ENCODE peak calls at places on chromosomes 13 and 19, in four cellular contexts. R is GDM1, I is dermis blood vessel endothelial cell, V is T-helper 2 cell. F is an unnamed sample.

GRCh38 chr13:28552288-28552687 is 57.4 kb upstream of the FLT1 start:
- DNase-seq in V (no peak), I (no peak), R (no peak), F (no peak)

GRCh38 chr13:106568225-106569003 is 477 bp upstream of the ARGLU1 start:
- DNase-seq in R (no peak), I (no peak), V (no peak), F (no peak)

GRCh38 chr13:21218351-21219043 is 42.0 kb downstream of the MRPL57 start:
- DNase-seq in V (no peak), I (no peak), R (peak; percentile 93), F (no peak)

GRCh38 chr13:37656247-37656940 is 57.8 kb upstream of the POSTN start:
- DNase-seq in R (no peak), I (peak; percentile 58), V (no peak), F (peak; percentile 97)

GRCh38 chr13:109655611-109656010 is 130.8 kb downstream of the IRS2 start:
- DNase-seq in R (no peak), V (no peak), I (no peak), F (no peak)

GRCh38 chr13:110850840-110851239 is 64.0 kb downstream of the ANKRD10 start:
- DNase-seq in R (no peak), V (no peak), I (no peak), F (no peak)

GRCh38 chr13:106536244-106537034 is 977 bp upstream of the EFNB2 start:
- DNase-seq in V (peak; percentile 69), R (peak; percentile 74), I (peak; percentile 96), F (peak; percentile 87)

GRCh38 chr19:7119582-7119981 is 50.1 kb downstream of the ZNF557 start:
- DNase-seq in I (no peak), R (no peak), V (no peak), F (no peak)

GRCh38 chr19:29645911-29646310 is 19.4 kb upstream of the PLEKHF1 start:
- DNase-seq in I (no peak), R (peak; percentile 18), V (no peak), F (no peak)

GRCh38 chr19:6802336-6803035 is 30.0 kb downstream of the VAV1 start:
- DNase-seq in V (peak; percentile 80), R (peak; percentile 91), I (peak; percentile 68), F (no peak)

GRCh38 chr19:18932216-18932841 is 8.7 kb downstream of the HOMER3 start:
- DNase-seq in R (peak; percentile 15), V (peak; percentile 45), I (peak; percentile 63), F (peak; percentile 40)

F was measured in mesenchymal stem cell.